ENCODE peak calls at places on chromosome 17, in seven cellular contexts. H is lower lobe of right lung, A is uterus, D is HL-60, N is fibroblast of villous mesenchyme, L is heart right ventricle, U is breast epithelium. P is an unnamed sample.

GRCh38 chr17:75517277-75517865 is 1.0 kb downstream of the TSEN54 start:
- DNase-seq in H (peak), A (peak), D (peak), N (no peak), L (no peak), U (no peak), P (no peak)

GRCh38 chr17:21394265-21394664 is 18.1 kb downstream of the KCNJ12 start:
- DNase-seq in H (no peak), A (no peak), D (no peak), N (no peak), L (no peak), U (no peak), P (no peak)

GRCh38 chr17:81349397-81350319 is 45.6 kb upstream of the BAHCC1 start:
- DNase-seq in H (no peak), A (no peak), D (no peak), N (peak), L (no peak), U (no peak), P (no peak)

GRCh38 chr17:57466042-57466471 is 209.7 kb downstream of the MSI2 start:
- DNase-seq in H (no peak), A (no peak), D (no peak), N (no peak), L (no peak), U (no peak), P (no peak)

GRCh38 chr17:2931901-2932300 is 131.5 kb downstream of the OR1D5 start:
- DNase-seq in H (no peak), A (no peak), D (no peak), N (no peak), L (no peak), U (no peak), P (no peak)

GRCh38 chr17:65518256-65518655 is 43.2 kb downstream of the AXIN2 start:
- DNase-seq in H (no peak), A (no peak), D (no peak), N (no peak), L (no peak), U (no peak), P (no peak)

GRCh38 chr17:74850914-74851313 is 8.8 kb downstream of the GRIN2C start:
- DNase-seq in H (no peak), A (no peak), D (no peak), N (no peak), L (no peak), U (no peak), P (no peak)

GRCh38 chr17:60039096-60039495 is 39.6 kb downstream of the HEATR6 start:
- DNase-seq in H (no peak), A (no peak), D (no peak), N (no peak), L (no peak), U (no peak), P (no peak)

GRCh38 chr17:6938637-6939036 is 57.2 kb upstream of the ALOX12 start:
- DNase-seq in H (no peak), A (no peak), D (no peak), N (no peak), L (no peak), U (no peak), P (no peak)

GRCh38 chr17:8371786-8372185 is 4.7 kb downstream of the KRABD2 start:
- DNase-seq in H (no peak), A (no peak), D (no peak), N (peak), L (no peak), U (no peak), P (no peak)

GRCh38 chr17:82302991-82303943 is 14.1 kb downstream of the CD7 start:
- DNase-seq in H (no peak), A (no peak), D (no peak), N (no peak), L (no peak), U (no peak), P (no peak)

GRCh38 chr17:72927760-72928159 is 164.7 kb downstream of the SLC39A11 start:
- DNase-seq in H (no peak), A (no peak), D (no peak), N (no peak), L (no peak), U (no peak), P (no peak)

GRCh38 chr17:74531231-74531761 is at the start of gene CD300LB:
- DNase-seq in H (peak), A (peak), D (peak), N (no peak), L (no peak), U (peak), P (no peak)

GRCh38 chr17:45230787-45231480 is 9.2 kb downstream of the FMNL1 start:
- DNase-seq in H (no peak), A (no peak), D (no peak), N (peak), L (peak), U (no peak), P (peak)

GRCh38 chr17:81483085-81483861 is 29.3 kb downstream of the ACTG1 start:
- DNase-seq in H (no peak), A (no peak), D (no peak), N (peak), L (peak), U (no peak), P (no peak)

GRCh38 chr17:74332763-74333220 is 6.8 kb downstream of the KIF19 start:
- DNase-seq in H (no peak), A (no peak), D (no peak), N (no peak), L (no peak), U (no peak), P (no peak)

GRCh38 chr17:56305017-56305416 is 151.7 kb downstream of the ANKFN1 start:
- DNase-seq in H (no peak), A (no peak), D (no peak), N (no peak), L (no peak), U (no peak), P (no peak)

GRCh38 chr17:68981288-68981687 is 26.1 kb upstream of the ABCA8 start:
- DNase-seq in H (no peak), A (peak), D (no peak), N (peak), L (no peak), U (no peak), P (no peak)

GRCh38 chr17:36732351-36732750 is 131.0 kb downstream of the MRM1 start:
- DNase-seq in H (no peak), A (no peak), D (no peak), N (no peak), L (no peak), U (no peak), P (no peak)

GRCh38 chr17:73096866-73097265 is 4.4 kb upstream of the SLC39A11 start:
- DNase-seq in H (peak), A (no peak), D (no peak), N (no peak), L (no peak), U (peak), P (peak)

GRCh38 chr17:17749025-17749772 is 67.9 kb downstream of the RAI1 start:
- DNase-seq in H (no peak), A (no peak), D (no peak), N (no peak), L (peak), U (no peak), P (no peak)

GRCh38 chr17:17749921-17750320 is 68.7 kb downstream of the RAI1 start:
- DNase-seq in H (no peak), A (peak), D (no peak), N (peak), L (no peak), U (no peak), P (no peak)

GRCh38 chr17:17748604-17749003 is 67.3 kb downstream of the RAI1 start:
- DNase-seq in H (no peak), A (no peak), D (no peak), N (no peak), L (no peak), U (no peak), P (no peak)

GRCh38 chr17:17745476-17746455 is 64.5 kb downstream of the RAI1 start:
- DNase-seq in H (no peak), A (no peak), D (no peak), N (no peak), L (no peak), U (no peak), P (no peak)

GRCh38 chr17:17748179-17748578 is 66.9 kb downstream of the RAI1 start:
- DNase-seq in H (no peak), A (no peak), D (no peak), N (no peak), L (no peak), U (no peak), P (no peak)
- H3K4me3 ChIP-seq in H (no peak), A (no peak), D (no peak), N (no peak), L (no peak), U (no peak), P (no peak)

DNA sequence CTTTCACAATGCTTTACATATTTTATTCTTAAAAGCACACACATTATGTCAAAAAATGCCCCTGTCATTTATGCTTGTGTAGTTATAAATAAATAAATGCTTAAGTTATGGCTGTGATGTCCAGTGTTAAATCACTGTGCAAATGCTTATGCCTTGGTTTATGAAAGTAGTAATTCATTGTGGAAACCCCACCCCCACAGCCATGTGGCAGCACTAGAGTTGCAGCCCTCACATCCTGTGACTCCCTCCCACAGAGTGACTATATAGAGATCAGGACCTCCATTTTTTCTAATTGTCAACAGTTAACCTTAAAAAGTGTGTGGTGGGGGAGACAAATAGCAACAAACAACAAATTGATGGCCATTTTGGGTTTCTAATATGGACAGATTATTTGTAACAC is 2.4 kb downstream of the SKAP1 start:
- DNase-seq in H (no peak), A (no peak), D (no peak), N (peak), L (no peak), U (no peak), P (no peak)
- H3K4me3 ChIP-seq in H (no peak), A (no peak), D (no peak), N (no peak), L (no peak), U (no peak), P (no peak)

GRCh38 chr17:50583636-50584035 is 23.1 kb downstream of the CACNA1G start:
- DNase-seq in H (no peak), A (no peak), D (no peak), N (no peak), L (peak), U (no peak), P (peak)
- H3K4me3 ChIP-seq in H (no peak), A (no peak), D (no peak), N (no peak), L (no peak), U (no peak), P (peak)

GRCh38 chr17:4256952-4257351 is 6.8 kb downstream of the ANKFY1 start:
- DNase-seq in H (no peak), A (no peak), D (no peak), N (no peak), L (no peak), U (no peak), P (no peak)

GRCh38 chr17:4266550-4266949 is 2.8 kb upstream of the ANKFY1 start:
- DNase-seq in H (no peak), A (no peak), D (no peak), N (no peak), L (no peak), U (no peak), P (no peak)

GRCh38 chr17:4263282-4264215 is at the start of gene ANKFY1:
- DNase-seq in H (peak), A (peak), D (peak), N (peak), L (peak), U (peak), P (peak)

GRCh38 chr17:4258867-4259266 is 4.9 kb downstream of the ANKFY1 start:
- DNase-seq in H (no peak), A (no peak), D (no peak), N (no peak), L (no peak), U (no peak), P (no peak)

DNA sequence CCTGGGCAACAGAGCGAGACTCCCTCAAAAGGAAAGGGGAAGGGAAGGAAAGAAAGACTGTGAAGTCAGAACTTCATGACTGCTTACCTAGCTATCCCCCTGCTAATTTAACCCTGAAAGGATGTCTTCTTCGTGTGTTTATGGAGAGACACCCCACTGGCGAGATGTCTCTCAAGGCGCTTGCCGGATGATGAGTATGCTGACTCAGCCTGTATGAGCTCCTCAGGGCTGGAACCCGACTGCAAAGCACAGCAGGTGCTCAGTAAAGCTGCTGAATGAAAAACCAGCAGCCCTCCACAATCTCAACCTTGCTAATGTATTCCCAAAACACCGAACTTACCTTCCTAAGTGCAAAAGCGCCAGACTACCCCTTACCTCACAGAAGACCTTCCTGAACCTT is 2.3 kb downstream of the ANKFY1 start:
- DNase-seq in H (no peak), A (no peak), D (no peak), N (no peak), L (no peak), U (no peak), P (no peak)
- H3K4me3 ChIP-seq in H (no peak), A (no peak), D (no peak), N (no peak), L (no peak), U (no peak), P (no peak)

GRCh38 chr17:44097110-44097810 is 26.2 kb downstream of the HDAC5 start:
- DNase-seq in H (no peak), A (no peak), D (no peak), N (peak), L (peak), U (no peak), P (peak)
- H3K4me3 ChIP-seq in H (no peak), A (no peak), D (no peak), N (no peak), L (no peak), U (no peak), P (no peak)

DNA sequence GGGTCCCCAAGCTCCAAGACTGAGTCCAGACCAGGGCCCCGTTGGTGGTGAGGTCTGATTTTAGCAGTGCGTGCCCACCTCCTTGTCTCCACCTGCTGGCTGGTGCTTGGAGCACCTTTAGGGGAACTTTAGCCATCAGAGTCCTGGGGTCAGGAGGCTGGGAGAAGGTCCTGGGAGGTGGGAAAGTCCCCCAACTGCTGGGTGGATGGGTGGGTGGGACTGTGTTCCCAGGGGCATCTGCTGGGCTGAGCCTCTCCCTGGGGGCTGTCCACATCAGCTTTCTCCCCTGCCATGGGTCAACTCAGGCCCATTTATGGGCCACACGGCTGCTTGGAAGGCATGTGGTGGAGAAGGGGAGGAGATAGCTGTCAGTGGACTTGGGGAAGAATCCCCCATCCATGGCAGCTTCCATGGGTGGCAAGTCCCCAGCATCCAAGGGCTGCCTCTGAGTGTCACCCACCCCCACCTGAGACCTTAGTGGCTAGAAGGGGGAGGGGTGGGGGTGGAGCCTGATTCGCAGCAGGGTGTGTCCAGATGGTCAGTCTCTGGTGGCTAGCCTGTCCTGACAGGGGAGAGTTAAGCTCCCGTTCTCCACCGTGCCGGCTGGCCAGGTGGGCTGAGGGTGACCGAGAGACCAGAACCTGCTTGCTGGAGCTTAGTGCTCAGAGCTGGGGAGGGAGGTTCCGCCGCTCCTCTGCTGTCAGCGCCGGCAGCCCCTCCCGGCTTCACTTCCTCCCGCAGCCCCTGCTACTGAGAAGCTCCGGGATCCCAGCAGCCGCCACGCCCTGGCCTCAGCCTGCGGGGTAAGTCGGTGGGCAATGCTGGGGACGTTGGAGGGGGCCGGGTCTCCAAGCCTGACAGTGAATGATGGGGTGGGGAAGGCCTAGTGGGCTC is at the start of gene TRPV2:
- DNase-seq in H (peak), A (no peak), D (no peak), N (peak), L (peak), U (no peak), P (peak)
- H3K4me3 ChIP-seq in H (peak), A (peak), D (peak), N (peak), L (peak), U (peak), P (peak)

GRCh38 chr17:76844846-76845245 is 23.4 kb upstream of the MGAT5B start:
- DNase-seq in H (no peak), A (no peak), D (no peak), N (no peak), L (no peak), U (no peak), P (no peak)
- H3K4me3 ChIP-seq in H (no peak), A (no peak), D (no peak), N (no peak), L (no peak), U (no peak), P (no peak)

DNA sequence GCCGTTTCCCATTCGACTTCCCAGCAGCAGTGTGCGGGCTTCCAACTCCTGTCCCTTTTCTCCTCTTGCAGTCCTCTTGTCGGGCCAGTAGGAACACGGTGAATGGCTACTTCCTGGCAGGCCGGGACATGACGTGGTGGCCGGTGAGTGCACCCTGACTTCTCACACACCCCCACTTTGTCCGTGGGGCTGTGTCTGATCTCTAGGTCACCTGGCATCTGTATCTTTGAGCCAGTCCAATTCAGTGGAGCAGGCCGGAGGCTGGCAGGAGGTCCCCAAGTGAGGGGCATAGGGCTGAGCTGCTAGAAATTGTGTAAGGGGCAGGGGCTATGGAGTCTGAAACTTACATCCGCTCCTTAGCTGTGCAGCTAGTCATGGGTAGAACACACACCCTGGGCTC is 6.6 kb downstream of the SLC5A10 start:
- DNase-seq in H (no peak), A (no peak), D (no peak), N (no peak), L (no peak), U (no peak), P (peak)
- H3K4me3 ChIP-seq in H (no peak), A (no peak), D (no peak), N (no peak), L (no peak), U (no peak), P (no peak)

DNA sequence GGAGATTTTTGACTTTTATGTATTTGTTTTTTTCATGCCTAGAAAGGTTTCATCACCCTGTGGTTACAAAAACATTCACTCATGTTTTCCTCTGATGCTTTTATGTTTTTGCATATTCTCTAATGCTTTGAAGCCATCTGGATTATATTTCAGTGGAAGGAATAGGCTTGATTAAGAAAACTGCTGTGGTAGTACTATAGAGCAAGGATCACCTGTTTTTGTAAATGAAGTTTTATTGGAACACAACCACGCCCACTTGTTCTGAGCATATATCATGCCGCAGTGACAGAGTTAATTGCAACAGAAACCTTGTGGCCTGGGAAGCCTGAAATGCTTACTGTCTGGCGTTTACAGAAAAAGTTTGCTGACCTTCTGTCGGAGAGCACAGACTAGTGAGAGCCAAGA is 11.5 kb downstream of the COX10 start:
- DNase-seq in H (no peak), A (no peak), D (no peak), N (peak), L (no peak), U (no peak), P (no peak)
- H3K4me3 ChIP-seq in H (no peak), A (no peak), D (no peak), N (no peak), L (no peak), U (no peak), P (no peak)

DNA sequence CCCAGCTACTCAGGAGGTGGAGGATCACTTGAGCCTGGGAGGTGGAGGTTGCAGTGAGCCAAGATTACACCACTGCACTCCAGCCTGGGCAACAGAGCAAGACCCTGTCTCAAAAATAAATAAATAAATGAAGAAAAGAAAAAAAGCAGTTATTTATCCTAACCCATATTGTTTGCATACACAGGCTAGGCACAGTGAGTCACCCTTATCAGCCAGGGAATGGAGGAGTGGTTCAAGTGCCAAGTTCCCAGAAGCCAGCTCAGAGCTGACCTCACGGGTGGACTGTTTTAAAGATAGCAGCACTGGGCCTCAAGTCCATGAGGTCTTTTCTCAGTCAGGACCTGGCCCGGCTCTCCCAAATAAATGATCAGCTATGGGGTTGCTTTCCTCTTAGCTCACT is 22.7 kb upstream of the MGAT5B start:
- DNase-seq in H (no peak), A (no peak), D (no peak), N (no peak), L (no peak), U (no peak), P (no peak)
- H3K4me3 ChIP-seq in H (no peak), A (no peak), D (no peak), N (no peak), L (no peak), U (no peak), P (no peak)

P was measured in right cardiac atrium.